ENCODE peak calls at places on chromosomes 11 and 22, in nine cellular contexts. C is MCF 10A; H is T-cell; M is CD4-positive, alpha-beta T cell; I is NK-92 treated with Interleukin-12 subunit alpha and Interleukin-12 subunit beta, amount 100 ng/mL, for 24 hours; D is HuH-7; V is NCI-H460; P is activated T-cell treated with anti-CD3 and anti-CD28 coated beads for 1 hour; U is stimulated activated CD4-positive, alpha-beta T cell treated with anti-CD3 and anti-CD28 coated beads, Interleukin-12 subunit alpha, Interleukin-12 subunit beta, amount 100 ng/mL, for 48 hours. A is an unnamed sample.

GRCh38 chr22:44550666-44551491 is 52.8 kb upstream of the RTL6 start:
- DNase-seq in I (no peak), H (no peak), M (no peak), C (peak; percentile 93), P (no peak), V (peak; percentile 71), D (no peak), U (peak; percentile 32), A (no peak)

GRCh38 chr11:107577312-107577711 is 11.8 kb upstream of the ALKBH8 start:
- DNase-seq in U (no peak), I (no peak), M (no peak), V (no peak), P (no peak), H (no peak), D (no peak), C (no peak), A (no peak)

GRCh38 chr11:40215605-40216004 is 1243.8 kb downstream of the LRRC4C start:
- DNase-seq in M (no peak), C (no peak), P (no peak), V (no peak), U (no peak), D (no peak), H (no peak), I (no peak), A (no peak)

GRCh38 chr11:116794851-116795250 is 3.2 kb upstream of the APOA5 start:
- DNase-seq in V (no peak), U (no peak), D (no peak), P (no peak), I (no peak), C (no peak), H (no peak), M (no peak), A (no peak)

GRCh38 chr22:29603358-29604191 is at the start of gene NF2:
- DNase-seq in P (peak; percentile 96), U (peak; percentile 95), D (peak; percentile 100), H (peak; percentile 98), I (peak; percentile 95), C (peak; percentile 41), M (peak; percentile 97), V (peak; percentile 98), A (peak; percentile 100)

GRCh38 chr22:32695451-32695891 is 106.0 kb upstream of the TIMP3 start:
- DNase-seq in V (no peak), C (peak; percentile 61), H (no peak), I (no peak), U (no peak), M (no peak), D (peak; percentile 29), P (no peak), A (no peak)

GRCh38 chr11:46338636-46338987 is 8.7 kb upstream of the DGKZ start:
- DNase-seq in H (no peak), I (no peak), P (no peak), M (no peak), U (no peak), C (no peak), V (no peak), D (no peak), A (no peak)

GRCh38 chr22:31020334-31020733 is 51.3 kb downstream of the TUG1 start:
- DNase-seq in V (no peak), U (no peak), I (no peak), P (no peak), M (no peak), C (no peak), H (no peak), D (no peak), A (no peak)

GRCh38 chr22:42997577-42997976 is 17.4 kb downstream of the PACSIN2 start:
- DNase-seq in V (no peak), P (no peak), I (no peak), D (no peak), H (no peak), U (no peak), C (no peak), M (no peak), A (no peak)

GRCh38 chr11:70901951-70902521 is 350.3 kb downstream of the SHANK2 start:
- DNase-seq in D (no peak), M (no peak), C (no peak), P (no peak), V (no peak), U (no peak), I (no peak), H (no peak), A (no peak)

GRCh38 chr22:23784215-23784732 is 2.5 kb upstream of the SMARCB1 start:
- DNase-seq in D (no peak), C (no peak), P (no peak), V (no peak), I (no peak), H (no peak), M (no peak), U (no peak), A (no peak)

GRCh38 chr11:65915821-65916251 is 3.0 kb downstream of the C11orf68 start:
- DNase-seq in P (no peak), U (no peak), V (peak; percentile 87), M (no peak), H (no peak), I (no peak), C (peak; percentile 95), D (no peak), A (no peak)

A was measured in HEK293T.